ENCODE peak calls at places on chromosome 10, in four cellular contexts. J, Z, K and R are unnamed samples.
A peak's percentile ranks its signal among the peaks of the same experiment; 100 is the strongest.

GRCh38 chr10:29621161-29621560 is 13.6 kb downstream of the SVIL start:
- DNase-seq in K (no peak), Z (no peak), J (no peak), R (no peak)

GRCh38 chr10:78594938-78595645 is 473.7 kb upstream of the ZMIZ1 start:
- DNase-seq in Z (no peak), J (no peak), K (no peak), R (no peak)

GRCh38 chr10:102153093-102153620 is 968 bp downstream of the NOLC1 start:
- DNase-seq in Z (no peak), K (no peak), J (no peak), R (no peak)

GRCh38 chr10:78015546-78015945 is 13.8 kb downstream of the POLR3A start:
- DNase-seq in K (no peak), J (no peak), Z (no peak), R (no peak)

GRCh38 chr10:784759-785538 is 95.5 kb upstream of the DIP2C start:
- DNase-seq in J (no peak), Z (no peak), K (no peak), R (no peak)

GRCh38 chr10:4770766-4771553 is 55.0 kb upstream of the AKR1E2 start:
- DNase-seq in J (no peak), K (no peak), Z (no peak), R (peak; percentile 94)

GRCh38 chr10:51698473-51699063 is 827 bp downstream of the CSTF2T start:
- DNase-seq in Z (no peak), K (no peak), J (no peak), R (no peak)

GRCh38 chr10:26527018-26527417 is 88.9 kb downstream of the APBB1IP start:
- DNase-seq in Z (no peak), J (no peak), K (no peak), R (no peak)

GRCh38 chr10:115774721-115775120 is 498.3 kb downstream of the GFRA1 start:
- DNase-seq in J (no peak), Z (no peak), K (no peak), R (no peak)

GRCh38 chr10:92350411-92350810 is 59.4 kb downstream of the MARCHF5 start:
- DNase-seq in K (no peak), J (no peak), Z (no peak), R (no peak)

GRCh38 chr10:14360951-14361350 is 30.2 kb upstream of the FRMD4A start:
- DNase-seq in K (no peak), Z (no peak), J (no peak), R (no peak)

GRCh38 chr10:89502556-89502955 is 32.8 kb downstream of the SLC16A12 start:
- DNase-seq in K (no peak), Z (no peak), J (no peak), R (no peak)

GRCh38 chr10:119896937-119897336 is 4.4 kb downstream of the SEC23IP start:
- DNase-seq in Z (no peak), J (peak; percentile 75), K (no peak), R (no peak)

GRCh38 chr10:87038286-87038717 is 18.2 kb downstream of the FAM25A start:
- DNase-seq in K (no peak), Z (no peak), J (no peak), R (no peak)

GRCh38 chr10:129704786-129705525 is 237.9 kb downstream of the MGMT start:
- DNase-seq in K (no peak), J (peak; percentile 33), Z (no peak), R (peak; percentile 30)

GRCh38 chr10:113524539-113525490 is 28.0 kb upstream of the HABP2 start:
- DNase-seq in J (no peak), K (no peak), Z (no peak), R (no peak)

GRCh38 chr10:19845963-19846362 is 29.7 kb downstream of the PLXDC2 start:
- DNase-seq in K (no peak), Z (no peak), J (no peak), R (no peak)

GRCh38 chr10:127942811-127943210 is 35.9 kb downstream of the PTPRE start:
- DNase-seq in K (no peak), Z (no peak), J (no peak), R (no peak)

GRCh38 chr10:59970396-59971368 is 64.3 kb upstream of the CCDC6 start:
- DNase-seq in J (no peak), Z (no peak), K (no peak), R (no peak)

GRCh38 chr10:48448796-48449195 is 142.3 kb downstream of the MAPK8 start:
- DNase-seq in J (no peak), Z (no peak), K (no peak), R (no peak)

GRCh38 chr10:123103944-123104343 is 31.8 kb upstream of the HMX3 start:
- DNase-seq in K (no peak), J (no peak), Z (no peak), R (no peak)

GRCh38 chr10:48429309-48429708 is 122.8 kb downstream of the MAPK8 start:
- DNase-seq in J (no peak), Z (no peak), K (no peak), R (no peak)

GRCh38 chr10:23058366-23058765 is 37.0 kb upstream of the MSRB2 start:
- DNase-seq in J (no peak), Z (no peak), K (no peak), R (no peak)

GRCh38 chr10:59388577-59388976 is 26.2 kb upstream of the FAM13C start:
- DNase-seq in K (no peak), Z (no peak), J (no peak), R (no peak)

GRCh38 chr10:77505431-77506334 is 131.9 kb downstream of the KCNMA1 start:
- DNase-seq in Z (no peak), K (no peak), J (no peak), R (peak; percentile 88)